ENCODE peak calls at places on chromosomes 7 and 10, in seven cellular contexts. P is Caco-2, L is fibroblast of lung, H is hepatocyte, D is IMR-90, U is tibial nerve, A is stomach. X is an unnamed sample. For H3K36me3 and H3K4me1, the result is how much of the 10 kb centered on the place peaks cover.

GRCh38 chr10:105189464-105189800 is 548.3 kb downstream of the SORCS3 start:
- DNase-seq in P (no peak), H (no peak), U (no peak), L (no peak), D (no peak), A (no peak), X (no peak)

GRCh38 chr7:125316451-125316850 is 386.8 kb upstream of the POT1 start:
- DNase-seq in H (peak), D (no peak), L (no peak), U (no peak), P (peak), A (no peak), X (peak)

GRCh38 chr7:46220066-46220630 is 299.1 kb upstream of the IGFBP3 start:
- DNase-seq in A (no peak), D (peak), H (peak), L (no peak), U (no peak), P (no peak), X (no peak)

GRCh38 chr7:18541189-18541870 is 45.8 kb downstream of the HDAC9 start:
- DNase-seq in P (no peak), L (peak), A (peak), D (peak), U (no peak), H (no peak), X (no peak)

GRCh38 chr7:74627699-74628411 is 29.7 kb upstream of the GTF2I start:
- DNase-seq in P (no peak), A (no peak), L (peak), H (peak), D (peak), U (peak), X (peak)

GRCh38 chr7:120190566-120190965 is 82.4 kb upstream of the KCND2 start:
- DNase-seq in L (no peak), A (no peak), D (no peak), P (no peak), U (no peak), H (no peak), X (no peak)

GRCh38 chr7:379456-380225 is 89.7 kb downstream of the FOXL3 start:
- DNase-seq in H (no peak), L (no peak), P (no peak), A (peak), D (no peak), U (no peak), X (no peak)

GRCh38 chr7:35251606-35252310 is 2.1 kb downstream of the TBX20 start:
- DNase-seq in H (no peak), D (no peak), U (no peak), L (no peak), A (no peak), P (no peak), X (no peak)

GRCh38 chr10:76615049-76615448 is 1022.6 kb downstream of the KCNMA1 start:
- DNase-seq in U (no peak), H (no peak), L (no peak), D (no peak), A (no peak), P (no peak), X (no peak)

GRCh38 chr10:44378626-44379025 is 6.3 kb downstream of the CXCL12 start:
- DNase-seq in D (no peak), U (no peak), P (peak), H (no peak), L (no peak), A (no peak), X (no peak)

GRCh38 chr10:15817407-15818046 is 42.8 kb downstream of the MINDY3 start:
- DNase-seq in U (no peak), A (no peak), L (no peak), P (no peak), D (peak), H (no peak), X (peak)

DNA sequence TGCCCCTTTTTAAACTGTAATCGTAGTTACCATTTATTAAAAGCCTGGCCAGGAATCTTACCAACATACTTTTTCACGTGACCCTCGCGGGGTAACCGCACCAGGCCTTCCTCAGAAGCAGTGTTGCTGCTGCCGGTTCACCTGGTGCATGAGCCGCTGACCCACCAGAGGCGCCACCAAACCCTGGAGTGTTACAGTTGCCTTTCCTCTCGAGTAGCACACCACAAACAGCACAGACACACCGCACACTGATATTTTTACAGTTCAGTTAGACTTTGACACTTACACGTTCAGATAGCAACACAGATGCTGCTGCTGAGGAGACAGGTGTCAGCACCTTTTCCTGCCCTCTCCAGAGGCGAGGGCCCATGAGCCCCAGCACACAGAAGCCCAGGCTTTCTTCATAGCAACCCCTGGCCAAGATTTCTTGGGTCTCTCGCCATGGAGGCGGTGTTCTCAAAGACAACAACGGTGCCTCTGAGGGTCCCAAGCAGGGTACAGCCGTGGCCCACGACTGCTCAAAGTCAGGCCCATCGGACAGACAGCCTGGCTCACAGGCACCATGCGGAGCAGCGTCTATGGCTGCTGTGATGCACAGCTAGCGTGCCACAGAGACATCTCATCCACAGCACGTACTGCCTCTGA is 123.1 kb downstream of the DIP2C start:
- DNase-seq in H (peak), A (no peak), L (no peak), U (no peak), D (no peak), P (no peak), X (no peak)
- H3K36me3 ChIP-seq in H (under half), A (under half), L (under half), U (under half), D (under half), P (under half), X (under half)

GRCh38 chr10:85152488-85152887 is 824.1 kb downstream of the CCSER2 start:
- DNase-seq in U (no peak), D (no peak), P (no peak), L (no peak), H (no peak), A (no peak), X (no peak)
- H3K4me1 ChIP-seq in U (under half), D (under half), P (under half), L (under half), H (under half), A (under half), X (under half)

DNA sequence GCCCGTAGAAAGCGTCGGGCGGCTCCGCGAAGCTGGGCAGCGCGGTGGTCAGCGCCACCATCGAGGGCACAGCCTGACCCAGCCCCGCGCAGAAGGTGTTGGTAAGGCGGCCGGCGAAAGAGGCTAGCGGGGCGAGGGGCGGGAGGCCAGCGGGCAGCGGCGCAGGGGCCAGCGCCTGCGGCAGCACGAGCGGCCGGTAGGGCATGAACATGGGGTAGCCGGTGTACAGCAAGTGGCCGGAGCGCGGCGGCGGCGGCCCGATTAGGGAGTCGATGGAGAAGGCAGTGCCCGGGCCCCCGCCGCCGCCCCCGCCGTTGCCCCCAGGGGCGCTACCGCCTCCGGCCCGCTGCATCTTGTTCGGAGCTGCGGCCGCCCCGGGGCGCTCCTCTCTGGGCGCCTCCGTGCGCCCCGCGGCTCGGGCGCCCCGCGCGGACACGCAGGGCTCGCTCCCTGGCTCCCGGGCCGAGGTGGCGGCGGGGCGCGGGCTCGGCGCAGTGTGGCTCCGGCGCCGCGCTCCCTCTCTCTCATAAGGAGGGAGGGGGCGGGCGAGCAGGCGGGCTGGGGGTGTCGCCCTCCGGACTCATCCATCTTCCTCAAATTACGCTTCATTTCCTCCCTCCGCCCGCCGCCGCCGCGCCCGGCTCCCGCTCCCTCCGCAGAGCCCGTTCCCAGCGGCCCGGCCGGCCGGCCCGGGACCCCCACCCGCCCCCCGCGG is at the start of gene GBX1:
- DNase-seq in H (peak), D (no peak), P (no peak), L (peak), A (peak), U (no peak), X (no peak)
- TF ChIP-seq CTCF in H (no peak), D (peak), P (no peak), L (no peak), A (no peak), U (no peak), X (no peak)

DNA sequence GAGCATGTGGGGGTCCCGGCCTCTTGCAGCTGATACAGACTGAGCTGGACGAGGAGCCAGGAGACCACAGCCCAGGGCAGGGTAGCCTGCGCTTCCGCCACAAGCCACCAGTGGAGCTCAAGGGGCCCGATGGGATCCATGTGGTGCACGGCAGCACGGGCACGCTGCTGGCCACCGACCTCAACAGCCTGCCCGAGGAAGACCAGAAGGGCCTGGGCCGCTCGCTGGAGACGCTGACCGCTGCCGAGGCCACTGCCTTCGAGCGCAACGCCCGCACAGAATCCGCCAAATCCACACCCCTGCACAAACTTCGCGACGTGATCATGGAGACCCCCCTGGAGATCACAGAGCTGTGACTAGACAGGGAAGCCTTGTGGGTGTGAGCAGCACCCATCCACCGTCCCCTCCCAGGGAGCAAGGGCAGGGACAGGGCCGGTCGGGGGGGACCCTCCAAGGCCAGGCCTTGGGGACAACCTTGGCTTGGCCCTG is 36.1 kb downstream of the PSAP start:
- DNase-seq in P (no peak), L (no peak), D (no peak), U (no peak), H (no peak), A (no peak), X (no peak)
- H3K36me3 ChIP-seq in P (under half), L (under half), D (under half), U (under half), H (under half), A (half or more), X (under half)

GRCh38 chr7:150971242-150972048 is 6.7 kb downstream of the KCNH2 start:
- DNase-seq in P (no peak), H (no peak), A (no peak), D (no peak), L (no peak), U (no peak), X (no peak)
- H3K4me1 ChIP-seq in P (under half), H (half or more), A (half or more), D (under half), L (under half), U (under half), X (half or more)

DNA sequence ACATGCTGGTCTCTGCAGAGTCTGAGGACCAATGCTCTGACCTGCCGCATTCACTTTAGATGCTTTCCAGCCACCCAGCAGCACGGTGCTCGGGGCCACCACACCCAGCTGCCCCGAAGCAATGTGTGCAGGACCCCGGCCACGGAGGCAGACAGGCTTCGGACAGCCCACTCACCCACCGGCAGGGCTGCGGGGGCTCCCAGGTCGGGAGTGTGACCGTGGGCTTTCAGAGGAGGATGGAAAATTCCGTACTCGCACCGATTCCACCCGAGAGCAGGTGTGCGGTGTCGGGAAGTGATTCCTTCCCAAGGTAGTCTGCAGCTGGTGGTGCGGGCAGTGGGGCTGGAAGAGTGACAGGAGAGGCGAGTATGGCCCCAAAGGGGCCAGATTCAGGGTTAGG is 190.9 kb downstream of the DNAJB6 start:
- DNase-seq in A (peak), L (no peak), D (no peak), H (no peak), P (peak), U (no peak), X (no peak)
- TF ChIP-seq CTCF in A (no peak), L (no peak), D (no peak), H (no peak), P (no peak), U (no peak), X (no peak)